ENCODE peak calls at places on chromosomes 1 and 21, in eight cellular contexts. One of them, this sample, is unnamed.

GRCh38 chr21:45366931-45367401 is 38.0 kb upstream of the COL18A1 start:
- DNase-seq in foreskin fibroblast: peak
- DNase-seq in left ventricle myocardium inferior: peak
- DNase-seq in EH: peak
- DNase-seq in Caco-2: no peak
- DNase-seq in putamen: no peak
- DNase-seq in germinal center: no peak
- DNase-seq in iris pigment epithelial cell: peak
- DNase-seq in this sample: peak

GRCh38 chr21:46027855-46028493 is 46.4 kb downstream of the COL6A1 start:
- DNase-seq in foreskin fibroblast: no peak
- DNase-seq in left ventricle myocardium inferior: no peak
- DNase-seq in EH: peak
- DNase-seq in Caco-2: no peak
- DNase-seq in putamen: no peak
- DNase-seq in germinal center: no peak
- DNase-seq in iris pigment epithelial cell: peak
- DNase-seq in this sample: peak

GRCh38 chr1:58011978-58012377 is 534.5 kb downstream of the OMA1 start:
- DNase-seq in foreskin fibroblast: no peak
- DNase-seq in left ventricle myocardium inferior: no peak
- DNase-seq in EH: peak
- DNase-seq in Caco-2: no peak
- DNase-seq in putamen: no peak
- DNase-seq in germinal center: no peak
- DNase-seq in iris pigment epithelial cell: peak
- DNase-seq in this sample: no peak

GRCh38 chr1:112464501-112464900 is 44.3 kb upstream of the WNT2B start:
- DNase-seq in foreskin fibroblast: no peak
- DNase-seq in left ventricle myocardium inferior: no peak
- DNase-seq in EH: no peak
- DNase-seq in Caco-2: peak
- DNase-seq in putamen: no peak
- DNase-seq in germinal center: no peak
- DNase-seq in iris pigment epithelial cell: no peak
- DNase-seq in this sample: no peak

GRCh38 chr1:41589395-41589794 is 104.9 kb upstream of the EDN2 start:
- DNase-seq in foreskin fibroblast: no peak
- DNase-seq in left ventricle myocardium inferior: no peak
- DNase-seq in EH: no peak
- DNase-seq in Caco-2: no peak
- DNase-seq in putamen: no peak
- DNase-seq in germinal center: no peak
- DNase-seq in iris pigment epithelial cell: no peak
- DNase-seq in this sample: no peak

GRCh38 chr1:118151312-118151937 is 33.6 kb downstream of the SPAG17 start:
- DNase-seq in foreskin fibroblast: peak
- DNase-seq in left ventricle myocardium inferior: no peak
- DNase-seq in EH: peak
- DNase-seq in Caco-2: no peak
- DNase-seq in putamen: peak
- DNase-seq in germinal center: no peak
- DNase-seq in iris pigment epithelial cell: peak
- DNase-seq in this sample: peak

GRCh38 chr1:227841141-227841540 is 25.7 kb downstream of the PRSS38 start:
- DNase-seq in foreskin fibroblast: no peak
- DNase-seq in left ventricle myocardium inferior: no peak
- DNase-seq in EH: no peak
- DNase-seq in Caco-2: no peak
- DNase-seq in putamen: no peak
- DNase-seq in germinal center: no peak
- DNase-seq in iris pigment epithelial cell: no peak
- DNase-seq in this sample: no peak

GRCh38 chr1:9593492-9594465 is 5.1 kb downstream of the TMEM201 start:
- DNase-seq in foreskin fibroblast: peak
- DNase-seq in left ventricle myocardium inferior: peak
- DNase-seq in EH: peak
- DNase-seq in Caco-2: no peak
- DNase-seq in putamen: peak
- DNase-seq in germinal center: peak
- DNase-seq in iris pigment epithelial cell: peak
- DNase-seq in this sample: peak

GRCh38 chr1:220287129-220287528 is 14.9 kb upstream of the RAB3GAP2 start:
- DNase-seq in foreskin fibroblast: no peak
- DNase-seq in left ventricle myocardium inferior: no peak
- DNase-seq in EH: no peak
- DNase-seq in Caco-2: no peak
- DNase-seq in putamen: no peak
- DNase-seq in germinal center: no peak
- DNase-seq in iris pigment epithelial cell: no peak
- DNase-seq in this sample: no peak

GRCh38 chr1:157438236-157439012 is 113.9 kb downstream of the FCRL5 start:
- DNase-seq in foreskin fibroblast: no peak
- DNase-seq in left ventricle myocardium inferior: no peak
- DNase-seq in EH: peak
- DNase-seq in Caco-2: no peak
- DNase-seq in putamen: no peak
- DNase-seq in germinal center: no peak
- DNase-seq in iris pigment epithelial cell: peak
- DNase-seq in this sample: peak

GRCh38 chr1:5670590-5671350 is 321.5 kb downstream of the NPHP4 start:
- DNase-seq in foreskin fibroblast: no peak
- DNase-seq in left ventricle myocardium inferior: no peak
- DNase-seq in EH: no peak
- DNase-seq in Caco-2: no peak
- DNase-seq in putamen: no peak
- DNase-seq in germinal center: no peak
- DNase-seq in iris pigment epithelial cell: no peak
- DNase-seq in this sample: no peak

GRCh38 chr21:42621166-42621827 is 32.1 kb upstream of the PDE9A start:
- DNase-seq in foreskin fibroblast: no peak
- DNase-seq in left ventricle myocardium inferior: no peak
- DNase-seq in EH: no peak
- DNase-seq in Caco-2: no peak
- DNase-seq in putamen: no peak
- DNase-seq in germinal center: no peak
- DNase-seq in iris pigment epithelial cell: no peak
- DNase-seq in this sample: no peak

GRCh38 chr1:204688776-204689175 is 3.2 kb upstream of the LRRN2 start:
- DNase-seq in foreskin fibroblast: no peak
- DNase-seq in left ventricle myocardium inferior: no peak
- DNase-seq in EH: no peak
- DNase-seq in Caco-2: no peak
- DNase-seq in putamen: no peak
- DNase-seq in germinal center: no peak
- DNase-seq in iris pigment epithelial cell: no peak
- DNase-seq in this sample: no peak

GRCh38 chr1:12580054-12580887 is 37.7 kb downstream of the DHRS3 start:
- DNase-seq in foreskin fibroblast: no peak
- DNase-seq in left ventricle myocardium inferior: no peak
- DNase-seq in EH: peak
- DNase-seq in Caco-2: no peak
- DNase-seq in putamen: no peak
- DNase-seq in germinal center: no peak
- DNase-seq in iris pigment epithelial cell: peak
- DNase-seq in this sample: peak

GRCh38 chr1:235642943-235643371 is 6.6 kb downstream of the GNG4 start:
- DNase-seq in foreskin fibroblast: no peak
- DNase-seq in left ventricle myocardium inferior: no peak
- DNase-seq in EH: no peak
- DNase-seq in Caco-2: no peak
- DNase-seq in putamen: no peak
- DNase-seq in germinal center: no peak
- DNase-seq in iris pigment epithelial cell: no peak
- DNase-seq in this sample: no peak

GRCh38 chr1:181099152-181100014 is 10.9 kb downstream of the IER5 start:
- DNase-seq in foreskin fibroblast: no peak
- DNase-seq in left ventricle myocardium inferior: no peak
- DNase-seq in EH: peak
- DNase-seq in Caco-2: no peak
- DNase-seq in putamen: no peak
- DNase-seq in germinal center: no peak
- DNase-seq in iris pigment epithelial cell: peak
- DNase-seq in this sample: peak

GRCh38 chr1:193219391-193219790 is 33.0 kb upstream of the B3GALT2 start:
- DNase-seq in foreskin fibroblast: no peak
- DNase-seq in left ventricle myocardium inferior: no peak
- DNase-seq in EH: no peak
- DNase-seq in Caco-2: no peak
- DNase-seq in putamen: no peak
- DNase-seq in germinal center: no peak
- DNase-seq in iris pigment epithelial cell: no peak
- DNase-seq in this sample: no peak

GRCh38 chr1:60345621-60346020 is 272.1 kb upstream of the C1orf87 start:
- DNase-seq in foreskin fibroblast: peak
- DNase-seq in left ventricle myocardium inferior: no peak
- DNase-seq in EH: peak
- DNase-seq in Caco-2: no peak
- DNase-seq in putamen: no peak
- DNase-seq in germinal center: no peak
- DNase-seq in iris pigment epithelial cell: peak
- DNase-seq in this sample: no peak

GRCh38 chr1:199546323-199546722 is 481.2 kb upstream of the NR5A2 start:
- DNase-seq in foreskin fibroblast: peak
- DNase-seq in left ventricle myocardium inferior: no peak
- DNase-seq in EH: peak
- DNase-seq in Caco-2: no peak
- DNase-seq in putamen: no peak
- DNase-seq in germinal center: no peak
- DNase-seq in iris pigment epithelial cell: peak
- DNase-seq in this sample: no peak